ENCODE peak calls at places on chromosomes 12 and 14, in nine cellular contexts. O is T-helper 2 cell, Q is dorsolateral prefrontal cortex, I is HuH-7.5, N is EL, Y is K562, B is NCI-H1694 treated with DMSO at 0.1 percent for 48 hours, H is adrenal gland, F is HAP-1. D is an unnamed sample.

GRCh38 chr12:117850048-117850447 is 118.7 kb downstream of the KSR2 start:
- DNase-seq in O (no peak), Q (no peak), I (peak), N (peak), Y (peak), B (peak), H (no peak), F (peak), D (peak)

GRCh38 chr12:62724285-62724684 is 210.7 kb downstream of the PPM1H start:
- DNase-seq in O (no peak), Q (no peak), I (no peak), N (no peak), Y (no peak), B (no peak), H (no peak), F (peak), D (no peak)

GRCh38 chr14:30298266-30298795 is 260.6 kb upstream of the G2E3 start:
- DNase-seq in O (no peak), Q (no peak), I (no peak), N (no peak), Y (no peak), B (no peak), H (no peak), F (no peak), D (no peak)

GRCh38 chr12:27651201-27651600 is 45.0 kb upstream of the REP15 start:
- DNase-seq in O (no peak), Q (no peak), I (no peak), N (peak), Y (no peak), B (no peak), H (no peak), F (no peak), D (peak)

GRCh38 chr14:70114621-70115156 is 74.1 kb downstream of the SLC8A3 start:
- DNase-seq in O (no peak), Q (no peak), I (no peak), N (no peak), Y (no peak), B (no peak), H (no peak), F (no peak), D (no peak)

GRCh38 chr14:104113631-104114420 is 24.6 kb upstream of the KIF26A start:
- DNase-seq in O (no peak), Q (no peak), I (no peak), N (no peak), Y (no peak), B (no peak), H (no peak), F (no peak), D (no peak)

GRCh38 chr12:52992699-52993557 is 13.3 kb upstream of the EIF4B start:
- DNase-seq in O (no peak), Q (no peak), I (no peak), N (peak), Y (peak), B (no peak), H (no peak), F (no peak), D (peak)

GRCh38 chr14:63292805-63293204 is 25.9 kb downstream of the GPHB5 start:
- DNase-seq in O (no peak), Q (no peak), I (no peak), N (no peak), Y (no peak), B (no peak), H (no peak), F (no peak), D (no peak)

GRCh38 chr14:56244138-56244789 is 126.1 kb downstream of the PELI2 start:
- DNase-seq in O (no peak), Q (no peak), I (no peak), N (peak), Y (no peak), B (no peak), H (no peak), F (no peak), D (peak)

GRCh38 chr14:94321421-94322271 is 1.5 kb downstream of the SERPINA6 start:
- DNase-seq in O (no peak), Q (no peak), I (no peak), N (no peak), Y (no peak), B (no peak), H (no peak), F (no peak), D (no peak)

GRCh38 chr14:101506921-101507300 is 54.4 kb upstream of the DIO3 start:
- DNase-seq in O (no peak), Q (peak), I (no peak), N (no peak), Y (no peak), B (no peak), H (no peak), F (no peak), D (no peak)

GRCh38 chr12:130971871-130972588 is 18.3 kb downstream of the ADGRD1 start:
- DNase-seq in O (no peak), Q (no peak), I (no peak), N (no peak), Y (no peak), B (no peak), H (no peak), F (no peak), D (no peak)

GRCh38 chr12:82595946-82596345 is 90.8 kb upstream of the TMTC2 start:
- DNase-seq in O (no peak), Q (no peak), I (no peak), N (no peak), Y (no peak), B (peak), H (no peak), F (no peak), D (no peak)

GRCh38 chr14:22131749-22132476 is 457.1 kb downstream of the DAD1 start:
- DNase-seq in O (no peak), Q (no peak), I (no peak), N (peak), Y (peak), B (no peak), H (no peak), F (peak), D (no peak)

GRCh38 chr12:109840349-109841073 is 7.3 kb upstream of the TRPV4 start:
- DNase-seq in O (no peak), Q (no peak), I (no peak), N (no peak), Y (no peak), B (no peak), H (no peak), F (no peak), D (no peak)

GRCh38 chr12:110600254-110600653 is 13.7 kb upstream of the TCTN1 start:
- DNase-seq in O (no peak), Q (no peak), I (no peak), N (peak), Y (no peak), B (peak), H (no peak), F (no peak), D (peak)

GRCh38 chr12:116010467-116010866 is 267.0 kb downstream of the MED13L start:
- DNase-seq in O (no peak), Q (no peak), I (no peak), N (no peak), Y (no peak), B (no peak), H (no peak), F (no peak), D (no peak)

GRCh38 chr14:100500128-100500527 is 87.1 kb downstream of the BEGAIN start:
- DNase-seq in O (no peak), Q (no peak), I (no peak), N (no peak), Y (no peak), B (no peak), H (no peak), F (no peak), D (no peak)

GRCh38 chr12:57611116-57611809 is at the start of gene ARHGEF25:
- DNase-seq in O (no peak), Q (no peak), I (peak), N (peak), Y (peak), B (peak), H (peak), F (peak), D (peak)

GRCh38 chr14:81927069-81927468 is 393.4 kb upstream of the SEL1L start:
- DNase-seq in O (no peak), Q (no peak), I (no peak), N (no peak), Y (no peak), B (peak), H (no peak), F (peak), D (no peak)

GRCh38 chr12:131539381-131539780 is 171.5 kb upstream of the SFSWAP start:
- DNase-seq in O (no peak), Q (no peak), I (no peak), N (no peak), Y (no peak), B (no peak), H (no peak), F (no peak), D (no peak)

GRCh38 chr14:73789996-73790581 is 61.5 kb upstream of the PTGR2 start:
- DNase-seq in O (no peak), Q (peak), I (no peak), N (peak), Y (no peak), B (no peak), H (peak), F (no peak), D (peak)

GRCh38 chr14:74955229-74955999 is at the start of gene PGF:
- DNase-seq in O (no peak), Q (no peak), I (peak), N (peak), Y (peak), B (no peak), H (peak), F (peak), D (no peak)

GRCh38 chr12:12266389-12266872 is 413 bp downstream of the LRP6 start:
- DNase-seq in O (no peak), Q (no peak), I (peak), N (peak), Y (no peak), B (no peak), H (no peak), F (no peak), D (no peak)

GRCh38 chr12:1448321-1448720 is 146.1 kb downstream of the FBXL14 start:
- DNase-seq in O (no peak), Q (no peak), I (no peak), N (no peak), Y (no peak), B (no peak), H (no peak), F (no peak), D (peak)

GRCh38 chr12:23771230-23771949 is 178.1 kb downstream of the SOX5 start:
- DNase-seq in O (no peak), Q (peak), I (no peak), N (no peak), Y (no peak), B (no peak), H (peak), F (no peak), D (no peak)

GRCh38 chr14:41280745-41281144 is 325.9 kb upstream of the LRFN5 start:
- DNase-seq in O (no peak), Q (no peak), I (no peak), N (no peak), Y (no peak), B (peak), H (no peak), F (no peak), D (no peak)